ENCODE peak calls at places on chromosomes 3 and 15, in ten cellular contexts. O is T1000; W is activated T-cell treated with anti-CD3 and anti-CD28 coated beads, Interleukin-2, amount 50 U/mL, for 72 hours; U is NCI-H345; Y is GM12892; N is stimulated activated CD4-positive, alpha-beta T cell treated with anti-CD3 and anti-CD28 coated beads, Interleukin-1b, Interleukin-23, amount 100 ng/mL, for 24 hours; V is NCI-H1436; K is amniotic epithelial cell; H is NCI-H1417; R is NCI-H2029 treated with DMSO at 0.1 percent for 48 hours. Q is an unnamed sample.

GRCh38 chr3:175192536-175192935 is 333.4 kb downstream of the NAALADL2 start:
- DNase-seq in O (no peak), W (no peak), U (no peak), Y (no peak), N (no peak), V (no peak), K (no peak), H (peak), R (no peak), Q (no peak)

GRCh38 chr15:80838666-80839065 is 59.5 kb downstream of the CEMIP start:
- DNase-seq in O (no peak), W (no peak), U (no peak), Y (no peak), N (no peak), V (no peak), K (no peak), H (no peak), R (no peak), Q (no peak)

GRCh38 chr3:111764645-111765091 is 94.4 kb upstream of the PHLDB2 start:
- DNase-seq in O (no peak), W (no peak), U (no peak), Y (no peak), N (no peak), V (no peak), K (peak), H (no peak), R (no peak), Q (no peak)

GRCh38 chr15:29924750-29925149 is 102.5 kb upstream of the TJP1 start:
- DNase-seq in O (peak), W (no peak), U (peak), Y (no peak), N (no peak), V (no peak), K (peak), H (peak), R (no peak), Q (peak)

GRCh38 chr3:149592758-149593240 is 65.0 kb downstream of the WWTR1 start:
- DNase-seq in O (no peak), W (no peak), U (no peak), Y (no peak), N (no peak), V (no peak), K (no peak), H (no peak), R (no peak), Q (no peak)

GRCh38 chr15:25464784-25465183 is 26.0 kb upstream of the UBE3A start:
- DNase-seq in O (no peak), W (no peak), U (no peak), Y (no peak), N (no peak), V (no peak), K (no peak), H (no peak), R (no peak), Q (no peak)

GRCh38 chr15:52343831-52344230 is 48.2 kb upstream of the MYO5C start:
- DNase-seq in O (no peak), W (no peak), U (no peak), Y (no peak), N (no peak), V (no peak), K (peak), H (no peak), R (no peak), Q (no peak)

GRCh38 chr15:33201376-33202189 is 7.1 kb upstream of the FMN1 start:
- DNase-seq in O (peak), W (peak), U (peak), Y (peak), N (peak), V (no peak), K (peak), H (peak), R (peak), Q (peak)

GRCh38 chr15:38871638-38872037 is 307.0 kb upstream of the RASGRP1 start:
- DNase-seq in O (no peak), W (no peak), U (no peak), Y (no peak), N (no peak), V (no peak), K (no peak), H (no peak), R (no peak), Q (no peak)

GRCh38 chr3:192940129-192940528 is 22.5 kb upstream of the MB21D2 start:
- DNase-seq in O (no peak), W (no peak), U (no peak), Y (no peak), N (no peak), V (no peak), K (peak), H (no peak), R (no peak), Q (no peak)

GRCh38 chr3:152209060-152209459 is 59.7 kb upstream of the MBNL1 start:
- DNase-seq in O (no peak), W (no peak), U (no peak), Y (no peak), N (no peak), V (no peak), K (no peak), H (no peak), R (no peak), Q (no peak)

Q was measured in SJSA1.